ENCODE peak calls at places on chromosomes 16 and 17, in five cellular contexts. Y is DMS153; F is psoas muscle; I is Ammon's horn; C is stimulated activated CD4-positive, alpha-beta T cell treated with anti-CD3 and anti-CD28 coated beads, Interleukin-1b, Interleukin-23, amount 100 ng/mL, for 4 hours. X is an unnamed sample.

GRCh38 chr16:50476486-50477260 is 71.5 kb upstream of the NKD1 start:
- DNase-seq in Y (no peak), F (no peak), I (no peak), C (no peak), X (no peak)

GRCh38 chr17:80691784-80692183 is 147.1 kb downstream of the RPTOR start:
- DNase-seq in Y (no peak), F (no peak), I (no peak), C (no peak), X (no peak)

GRCh38 chr16:19119564-19119963 is 5.8 kb downstream of the ITPRIPL2 start:
- DNase-seq in Y (no peak), F (no peak), I (no peak), C (no peak), X (peak)

GRCh38 chr17:3750926-3751325 is 27.2 kb downstream of the HASPIN start:
- DNase-seq in Y (no peak), F (no peak), I (no peak), C (no peak), X (peak)

GRCh38 chr17:31499771-31500554 is 108.5 kb downstream of the RAB11FIP4 start:
- DNase-seq in Y (no peak), F (peak), I (peak), C (no peak), X (no peak)

GRCh38 chr16:89646906-89647305 is 10.6 kb downstream of the CHMP1A start:
- DNase-seq in Y (no peak), F (no peak), I (no peak), C (no peak), X (no peak)

GRCh38 chr17:44314869-44315661 is 6.7 kb downstream of the RUNDC3A start:
- DNase-seq in Y (peak), F (no peak), I (no peak), C (peak), X (no peak)

GRCh38 chr16:58217341-58217925 is 19.5 kb upstream of the CSNK2A2 start:
- DNase-seq in Y (no peak), F (no peak), I (no peak), C (no peak), X (no peak)

GRCh38 chr17:79664925-79665738 is 54.3 kb upstream of the RBFOX3 start:
- DNase-seq in Y (peak), F (peak), I (peak), C (no peak), X (no peak)

GRCh38 chr16:58462997-58463891 is 36.7 kb upstream of the NDRG4 start:
- DNase-seq in Y (no peak), F (no peak), I (no peak), C (peak), X (peak)

GRCh38 chr16:85523602-85524364 is 89.3 kb upstream of the GSE1 start:
- DNase-seq in Y (peak), F (no peak), I (no peak), C (no peak), X (peak)

GRCh38 chr17:44324571-44325275 is at the start of gene SLC25A39:
- DNase-seq in Y (peak), F (peak), I (peak), C (peak), X (peak)

GRCh38 chr16:29147710-29148425 is 163.0 kb downstream of the LAT start:
- DNase-seq in Y (no peak), F (no peak), I (no peak), C (no peak), X (no peak)

GRCh38 chr17:7019839-7020519 is 2.9 kb upstream of the BCL6B start:
- DNase-seq in Y (peak), F (peak), I (no peak), C (no peak), X (no peak)

GRCh38 chr16:67311607-67312449 is 14.7 kb downstream of the KCTD19 start:
- DNase-seq in Y (no peak), F (peak), I (peak), C (peak), X (no peak)

GRCh38 chr17:45282683-45283644 is 21.1 kb upstream of the SPATA32 start:
- DNase-seq in Y (no peak), F (peak), I (no peak), C (no peak), X (no peak)

GRCh38 chr16:21646721-21647561 is 5.5 kb downstream of the IGSF6 start:
- DNase-seq in Y (no peak), F (no peak), I (no peak), C (peak), X (no peak)

X was measured in NB4.